ENCODE peak calls at places on chromosomes 16 and 17, in ten cellular contexts. F is testis, T is lower lobe of right lung, X is thoracic aorta, N is uterus, H is left lung, A is cardiac muscle cell, Q is heart right ventricle, U is vagina, B is OCI-LY7. S is an unnamed sample.

GRCh38 chr17:82520041-82520910 is 744 bp downstream of the FOXK2 start:
- DNase-seq in F (peak; percentile 49), T (peak; percentile 55), X (no peak), N (no peak), H (peak; percentile 86), A (peak; percentile 47), Q (peak; percentile 20), U (no peak), B (peak; percentile 59), S (peak; percentile 57)

GRCh38 chr16:28544998-28545397 is 6.2 kb upstream of the NUPR1 start:
- DNase-seq in F (no peak), T (no peak), X (no peak), N (no peak), H (no peak), A (no peak), Q (no peak), U (no peak), B (no peak), S (no peak)

GRCh38 chr17:76458580-76459490 is 5.9 kb upstream of the UBE2O start:
- DNase-seq in F (peak; percentile 78), T (no peak), X (no peak), N (no peak), H (no peak), A (peak; percentile 86), Q (peak; percentile 48), U (no peak), B (peak; percentile 88), S (peak; percentile 79)

GRCh38 chr16:57422026-57422944 is 17.7 kb downstream of the CCL17 start:
- DNase-seq in F (peak; percentile 65), T (no peak), X (no peak), N (peak; percentile 55), H (no peak), A (peak; percentile 60), Q (peak; percentile 57), U (no peak), B (peak; percentile 23), S (no peak)

GRCh38 chr16:51155901-51156810 is 5.1 kb upstream of the SALL1 start:
- DNase-seq in F (no peak), T (no peak), X (no peak), N (peak; percentile 57), H (no peak), A (peak; percentile 62), Q (no peak), U (no peak), B (no peak), S (no peak)

GRCh38 chr16:57226701-57227621 is 18.1 kb upstream of the ARL2BP start:
- DNase-seq in F (no peak), T (no peak), X (no peak), N (no peak), H (no peak), A (no peak), Q (no peak), U (no peak), B (no peak), S (no peak)

GRCh38 chr17:64214950-64215349 is 48.1 kb downstream of the TEX2 start:
- DNase-seq in F (no peak), T (no peak), X (no peak), N (no peak), H (no peak), A (no peak), Q (no peak), U (no peak), B (no peak), S (no peak)

GRCh38 chr16:24668481-24669001 is 60.9 kb upstream of the TNRC6A start:
- DNase-seq in F (peak; percentile 23), T (no peak), X (peak; percentile 16), N (peak; percentile 81), H (no peak), A (no peak), Q (peak; percentile 10), U (peak; percentile 92), B (no peak), S (no peak)

GRCh38 chr16:88297178-88297720 is 85.5 kb upstream of the ZNF469 start:
- DNase-seq in F (no peak), T (no peak), X (no peak), N (no peak), H (peak; percentile 50), A (no peak), Q (no peak), U (no peak), B (no peak), S (no peak)

GRCh38 chr16:52852978-52853377 is 199.7 kb downstream of the CHD9NB start:
- DNase-seq in F (no peak), T (no peak), X (no peak), N (no peak), H (peak; percentile 19), A (no peak), Q (no peak), U (no peak), B (no peak), S (no peak)

GRCh38 chr17:68207651-68208253 is 40.1 kb upstream of the AMZ2 start:
- DNase-seq in F (no peak), T (no peak), X (no peak), N (no peak), H (peak; percentile 69), A (no peak), Q (no peak), U (peak; percentile 65), B (no peak), S (no peak)

GRCh38 chr17:40099627-40100418 is 566 bp downstream of the NR1D1 start:
- DNase-seq in F (no peak), T (no peak), X (no peak), N (no peak), H (no peak), A (no peak), Q (no peak), U (peak; percentile 95), B (no peak), S (peak; percentile 21)

DNA sequence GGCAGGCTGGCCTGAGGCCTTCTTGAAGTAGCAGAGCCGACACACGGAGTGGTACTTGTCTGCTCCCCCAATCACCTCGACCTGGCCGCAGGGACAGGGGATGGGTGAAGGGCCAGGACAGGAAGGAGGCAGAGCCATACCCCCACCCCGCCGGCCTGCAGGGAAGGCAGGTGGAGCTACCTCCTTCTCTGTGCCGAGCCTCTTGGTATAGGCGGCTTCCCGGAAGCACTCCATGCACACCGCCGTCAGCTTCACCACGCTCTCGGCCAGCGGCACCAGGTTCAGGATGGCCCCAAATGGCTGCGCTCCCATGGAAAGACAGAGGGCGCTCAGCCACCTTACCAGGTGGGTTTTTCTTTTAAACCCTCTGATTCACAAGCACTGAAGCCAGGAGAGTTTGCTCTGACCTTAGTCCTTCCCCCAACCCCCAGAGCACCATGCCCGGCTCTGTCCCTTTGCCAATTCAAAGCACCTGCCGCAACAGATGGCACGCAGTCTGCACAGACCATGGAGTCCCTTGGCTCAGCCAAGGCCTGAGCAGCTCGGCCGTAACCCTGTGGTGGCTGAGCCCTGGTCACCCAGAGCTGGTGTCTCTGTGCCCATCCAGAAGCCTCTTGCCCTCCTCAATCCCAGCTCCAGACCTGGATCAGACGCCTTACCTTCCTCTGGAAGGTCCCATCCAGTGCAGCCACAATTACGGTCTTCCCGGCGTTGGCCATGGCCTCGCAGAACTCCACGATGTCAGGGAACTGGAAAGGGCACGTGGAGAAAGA is 6.7 kb downstream of the SYNGR2 start:
- DNase-seq in F (no peak), T (no peak), X (no peak), N (no peak), H (no peak), A (no peak), Q (no peak), U (no peak), B (peak; percentile 53), S (no peak)
- TF ChIP-seq CTCF in F (no peak), T (peak; percentile 22), X (no peak), N (no peak), H (no peak), A (no peak), Q (no peak), U (no peak), B (peak; percentile 73), S (no peak)

GRCh38 chr16:60107467-60107866 is 1373.4 kb upstream of the GOT2 start:
- DNase-seq in F (no peak), T (no peak), X (no peak), N (no peak), H (no peak), A (no peak), Q (peak; percentile 19), U (no peak), B (no peak), S (no peak)
- H3K9me3 ChIP-seq in F (no peaks in the 10 kb centered on the region), T (no peaks in the 10 kb centered on the region), X (no peaks in the 10 kb centered on the region), N (no peaks in the 10 kb centered on the region), H (no peaks in the 10 kb centered on the region), A (no peaks in the 10 kb centered on the region), Q (no peaks in the 10 kb centered on the region), U (no peaks in the 10 kb centered on the region), B (no peaks in the 10 kb centered on the region), S (no peaks in the 10 kb centered on the region)

DNA sequence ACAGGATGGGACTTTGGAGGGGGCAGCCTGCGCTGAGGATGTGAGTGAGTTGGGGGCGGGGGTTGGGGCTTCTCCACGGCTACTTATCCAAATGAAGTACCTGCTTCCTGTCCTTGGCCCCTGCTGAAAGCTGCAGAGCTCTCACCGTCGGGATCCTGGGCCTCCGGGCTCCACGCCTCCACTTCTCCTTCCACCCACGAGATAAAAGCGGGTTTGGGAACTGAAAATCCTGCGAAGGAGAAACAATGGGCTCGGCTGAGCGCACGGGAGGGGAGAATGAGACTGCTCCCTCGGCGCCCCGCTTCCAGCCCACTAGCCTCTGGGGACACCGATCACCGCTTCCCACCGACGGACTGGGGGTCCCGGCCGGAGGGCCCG is 486 bp downstream of the ZNF785 start:
- DNase-seq in F (no peak), T (peak; percentile 57), X (no peak), N (no peak), H (no peak), A (no peak), Q (no peak), U (no peak), B (no peak), S (no peak)
- H3K4me3 ChIP-seq in F (peak overlapping the region; percentile 91), T (peak overlapping the region; percentile 80), X (peak overlapping the region; percentile 88), N (peak overlapping the region; percentile 79), H (peak overlapping the region; percentile 85), A (peak overlapping the region; percentile 82), Q (peak overlapping the region; percentile 83), U (peak overlapping the region; percentile 90), B (peak overlapping the region; percentile 66), S (peak overlapping the region; percentile 69)

GRCh38 chr17:38970128-38970527 is 2.9 kb upstream of the FBXO47 start:
- DNase-seq in F (no peak), T (no peak), X (no peak), N (no peak), H (no peak), A (no peak), Q (no peak), U (no peak), B (no peak), S (no peak)
- TF ChIP-seq CTCF in F (no peak), T (no peak), X (no peak), N (no peak), H (no peak), A (no peak), Q (no peak), U (no peak), B (no peak), S (no peak)

DNA sequence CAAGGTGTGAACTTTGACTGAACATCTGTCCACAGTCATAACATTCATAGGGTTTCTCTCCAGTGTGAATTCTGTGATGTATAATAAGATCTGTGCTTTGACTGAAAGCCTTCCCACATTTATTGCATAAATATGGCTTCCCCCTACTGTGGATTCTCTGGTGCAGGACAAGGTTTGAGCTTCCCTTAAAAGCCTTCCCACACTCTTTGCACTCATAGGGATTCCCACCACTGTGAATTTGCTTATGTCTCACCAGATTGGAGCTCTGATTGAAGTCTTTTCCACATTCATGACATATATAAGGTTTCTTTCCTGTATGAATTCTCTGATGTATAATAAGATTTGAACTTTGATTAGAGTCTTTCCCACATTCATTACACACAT is 8.3 kb downstream of the ZNF594 start:
- DNase-seq in F (no peak), T (no peak), X (no peak), N (no peak), H (no peak), A (no peak), Q (no peak), U (no peak), B (no peak), S (no peak)
- H3K9me3 ChIP-seq in F (peaks cover 3% of the 10 kb centered on the region), T (peaks cover 99% of the 10 kb centered on the region), X (peaks cover 93% of the 10 kb centered on the region), N (peaks cover 92% of the 10 kb centered on the region), H (peaks cover 100% of the 10 kb centered on the region), A (peaks cover 13% of the 10 kb centered on the region), Q (peaks cover 86% of the 10 kb centered on the region), U (peaks cover 84% of the 10 kb centered on the region), B (peaks cover 54% of the 10 kb centered on the region), S (peaks cover 4% of the 10 kb centered on the region)